ENCODE peak calls at places on chromosome 11, in five cellular contexts. A, W, R, I and G are unnamed samples.

GRCh38 chr11:48138222-48138621 is 78.4 kb upstream of the OR4B1 start:
- DNase-seq in A (no peak), W (no peak), R (no peak), I (no peak), G (no peak)

GRCh38 chr11:3745161-3745560 is 52.2 kb downstream of the NUP98 start:
- DNase-seq in A (no peak), W (no peak), R (no peak), I (no peak), G (no peak)

GRCh38 chr11:124301482-124301881 is 12.3 kb downstream of the OR8D1 start:
- DNase-seq in A (no peak), W (no peak), R (no peak), I (no peak), G (no peak)

GRCh38 chr11:45896392-45897068 is 10.5 kb downstream of the FREY1 start:
- DNase-seq in A (no peak), W (peak; percentile 18), R (no peak), I (no peak), G (no peak)

GRCh38 chr11:2276280-2276998 is 6.1 kb upstream of the ASCL2 start:
- DNase-seq in A (peak; percentile 18), W (no peak), R (no peak), I (no peak), G (no peak)

GRCh38 chr11:8329961-8330361 is 66.3 kb upstream of the LMO1 start:
- DNase-seq in A (no peak), W (no peak), R (no peak), I (no peak), G (no peak)

GRCh38 chr11:67453816-67454732 is 1.1 kb upstream of the CABP4 start:
- DNase-seq in A (no peak), W (no peak), R (no peak), I (no peak), G (no peak)

GRCh38 chr11:10309163-10310093 is 4.6 kb downstream of the ADM start:
- DNase-seq in A (peak; percentile 96), W (peak; percentile 10), R (peak; percentile 91), I (no peak), G (no peak)

GRCh38 chr11:36123353-36124220 is 165.6 kb downstream of the COMMD9 start:
- DNase-seq in A (no peak), W (no peak), R (no peak), I (no peak), G (peak; percentile 40)

GRCh38 chr11:43772733-43773132 is 92.2 kb downstream of the HSD17B12 start:
- DNase-seq in A (no peak), W (no peak), R (no peak), I (no peak), G (no peak)

GRCh38 chr11:3840289-3840869 is 380 bp downstream of the RHOG start:
- DNase-seq in A (peak; percentile 94), W (no peak), R (no peak), I (no peak), G (no peak)

GRCh38 chr11:66476173-66476840 is 3.9 kb upstream of the DPP3 start:
- DNase-seq in A (no peak), W (no peak), R (no peak), I (no peak), G (no peak)

GRCh38 chr11:75938543-75938942 is 123.5 kb downstream of the UVRAG start:
- DNase-seq in A (no peak), W (no peak), R (no peak), I (no peak), G (no peak)

GRCh38 chr11:12599408-12600143 is 74.6 kb upstream of the TEAD1 start:
- DNase-seq in A (peak; percentile 87), W (peak; percentile 7), R (peak; percentile 63), I (no peak), G (peak; percentile 10)

GRCh38 chr11:67640021-67640757 is 626 bp upstream of the TBX10 start:
- DNase-seq in A (peak; percentile 94), W (no peak), R (peak; percentile 79), I (peak; percentile 62), G (peak; percentile 46)

GRCh38 chr11:69553416-69554357 is 72.2 kb downstream of the LINC01488 start:
- DNase-seq in A (no peak), W (no peak), R (no peak), I (no peak), G (no peak)

GRCh38 chr11:128323381-128323780 is 264.0 kb downstream of the ETS1 start:
- DNase-seq in A (no peak), W (no peak), R (no peak), I (no peak), G (no peak)

GRCh38 chr11:128555606-128556005 is 31.8 kb downstream of the ETS1 start:
- DNase-seq in A (no peak), W (no peak), R (no peak), I (no peak), G (no peak)

GRCh38 chr11:76787911-76788596 is 4.9 kb downstream of the TSKU start:
- DNase-seq in A (peak; percentile 92), W (no peak), R (no peak), I (peak; percentile 41), G (no peak)